ENCODE peak calls at places on chromosome X, in seven cellular contexts. T is right lobe of liver, S is dorsolateral prefrontal cortex, R is A549, K is tibial nerve, J is mesenchymal stem cell, X is PC-3. N is an unnamed sample.
A peak's percentile ranks its signal among the peaks of the same experiment; 100 is the strongest.

GRCh38 chrX:101785142-101785541 is 125.5 kb upstream of the ARMCX2 start:
- DNase-seq in X (no peak), K (no peak), J (no peak), T (no peak), R (no peak), S (no peak), N (no peak)

GRCh38 chrX:10387011-10387410 is 230.2 kb downstream of the CLCN4 start:
- DNase-seq in K (no peak), J (peak; percentile 46), R (peak; percentile 2), X (peak; percentile 75), T (no peak), S (no peak), N (peak; percentile 22)

GRCh38 chrX:41722816-41723215 is 1.2 kb upstream of the GPR82 start:
- DNase-seq in K (no peak), T (no peak), J (peak; percentile 39), X (no peak), R (no peak), S (no peak), N (no peak)

GRCh38 chrX:48794340-48794920 is 7.4 kb upstream of the HDAC6 start:
- DNase-seq in S (no peak), R (no peak), T (no peak), X (no peak), J (no peak), K (no peak), N (no peak)

GRCh38 chrX:74242050-74242449 is 61.9 kb upstream of the ZCCHC13 start:
- DNase-seq in K (no peak), S (no peak), X (peak; percentile 3), J (peak; percentile 83), R (no peak), T (no peak), N (no peak)

GRCh38 chrX:37603938-37604409 is 32.5 kb downstream of the LANCL3 start:
- DNase-seq in R (no peak), S (no peak), J (no peak), X (no peak), K (no peak), T (no peak), N (no peak)

GRCh38 chrX:151871244-151871643 is 41.4 kb upstream of the MAGEA4 start:
- DNase-seq in T (no peak), R (peak; percentile 50), S (no peak), X (peak; percentile 55), J (peak; percentile 28), K (no peak), N (peak; percentile 69)

GRCh38 chrX:109475174-109475891 is 6.6 kb downstream of the GUCY2F start:
- DNase-seq in X (peak; percentile 62), J (peak; percentile 46), T (peak; percentile 25), K (peak; percentile 30), R (peak; percentile 18), S (peak; percentile 62), N (no peak)

GRCh38 chrX:151825927-151826471 is 86.7 kb upstream of the MAGEA4 start:
- DNase-seq in J (peak; percentile 3), X (peak; percentile 22), S (no peak), K (peak; percentile 5), T (no peak), R (peak; percentile 31), N (peak; percentile 60)

GRCh38 chrX:65985922-65986588 is 53.8 kb downstream of the VSIG4 start:
- DNase-seq in S (no peak), K (peak; percentile 17), X (peak; percentile 80), R (peak; percentile 25), J (peak; percentile 57), T (peak; percentile 18), N (peak; percentile 55)

GRCh38 chrX:87397103-87397886 is 120.3 kb upstream of the KLHL4 start:
- DNase-seq in T (no peak), K (no peak), R (no peak), J (peak; percentile 33), S (no peak), X (peak; percentile 40), N (no peak)

GRCh38 chrX:49816435-49816834 is 12.7 kb upstream of the PAGE4 start:
- DNase-seq in X (no peak), K (no peak), R (no peak), S (no peak), J (no peak), T (no peak), N (no peak)

GRCh38 chrX:15678339-15678738 is 13.7 kb upstream of the CLTRN start:
- DNase-seq in T (no peak), J (no peak), S (no peak), K (no peak), X (no peak), R (no peak), N (no peak)

GRCh38 chrX:155094468-155095061 is 23.3 kb downstream of the BRCC3 start:
- DNase-seq in S (no peak), R (no peak), J (peak; percentile 43), X (peak; percentile 58), K (no peak), T (no peak), N (no peak)

GRCh38 chrX:153600032-153600373 is 1.1 kb upstream of the CCNQ start:
- DNase-seq in R (no peak), X (no peak), K (no peak), S (no peak), T (no peak), J (peak; percentile 9), N (no peak)

GRCh38 chrX:153646620-153647373 is at the start of gene DUSP9:
- DNase-seq in K (no peak), T (peak; percentile 32), J (peak; percentile 12), R (peak; percentile 69), X (peak; percentile 61), S (no peak), N (no peak)

GRCh38 chrX:48971325-48972213 is at the start of gene KCND1:
- DNase-seq in X (no peak), S (peak; percentile 44), T (no peak), J (peak; percentile 48), R (no peak), K (peak; percentile 15), N (no peak)

GRCh38 chrX:115679460-115679859 is 118.5 kb downstream of the PLS3 start:
- DNase-seq in J (peak; percentile 25), X (peak; percentile 56), T (no peak), K (no peak), S (no peak), R (peak; percentile 17), N (no peak)

GRCh38 chrX:47232803-47233332 is at the start of gene USP11:
- DNase-seq in K (no peak), R (peak; percentile 38), S (peak; percentile 54), X (peak; percentile 17), T (no peak), J (peak; percentile 56), N (no peak)

DNA sequence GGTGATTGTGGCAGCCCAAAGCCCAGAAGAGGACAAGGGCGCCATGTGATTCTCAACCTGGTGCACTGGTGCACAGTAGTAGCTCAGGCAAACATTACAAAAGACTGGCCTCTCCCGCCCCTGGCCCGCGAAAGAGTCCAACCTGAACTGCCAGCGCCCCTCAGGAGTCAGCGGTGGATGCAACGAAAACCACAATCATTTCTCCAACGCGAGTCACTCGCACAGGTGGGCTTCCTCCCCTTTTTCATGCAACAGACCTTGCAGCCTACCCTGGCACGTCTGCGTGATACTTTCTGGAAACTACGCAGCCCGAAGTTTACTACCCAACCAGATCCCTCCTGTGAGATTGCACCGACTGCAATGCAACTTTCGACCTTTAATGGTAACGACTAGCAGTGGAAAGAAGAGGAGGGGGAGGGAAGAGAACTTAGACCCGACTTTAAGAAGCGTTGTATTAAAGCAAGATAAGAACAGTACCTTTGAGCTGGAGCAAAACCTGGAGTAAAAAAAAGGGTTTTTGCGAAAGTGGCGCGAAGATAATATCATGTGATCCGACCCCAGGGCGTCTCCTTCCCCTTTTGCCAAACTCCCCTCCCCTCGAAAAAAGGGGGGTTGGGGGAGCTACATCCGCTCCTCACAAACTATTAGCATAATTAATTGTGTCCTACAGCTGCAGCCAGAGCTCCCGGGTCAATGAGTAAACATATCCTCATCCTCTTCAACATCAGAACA is 63.3 kb upstream of the CCDC160 start:
- DNase-seq in K (no peak), S (no peak), X (no peak), J (no peak), R (no peak), T (no peak), N (no peak)
- H3K27ac ChIP-seq in K (no peak overlapping the region), S (no peak overlapping the region), X (no peak overlapping the region), J (no peak overlapping the region), R (no peak overlapping the region), T (no peak overlapping the region), N (no peak overlapping the region)

GRCh38 chrX:149682031-149682430 is 29.8 kb upstream of the MAGEA11 start:
- DNase-seq in T (no peak), X (no peak), J (no peak), S (no peak), K (no peak), R (no peak), N (no peak)
- H3K27ac ChIP-seq in T (no peak overlapping the region), X (no peak overlapping the region), J (no peak overlapping the region), S (no peak overlapping the region), K (no peak overlapping the region), R (no peak overlapping the region), N (no peak overlapping the region)

DNA sequence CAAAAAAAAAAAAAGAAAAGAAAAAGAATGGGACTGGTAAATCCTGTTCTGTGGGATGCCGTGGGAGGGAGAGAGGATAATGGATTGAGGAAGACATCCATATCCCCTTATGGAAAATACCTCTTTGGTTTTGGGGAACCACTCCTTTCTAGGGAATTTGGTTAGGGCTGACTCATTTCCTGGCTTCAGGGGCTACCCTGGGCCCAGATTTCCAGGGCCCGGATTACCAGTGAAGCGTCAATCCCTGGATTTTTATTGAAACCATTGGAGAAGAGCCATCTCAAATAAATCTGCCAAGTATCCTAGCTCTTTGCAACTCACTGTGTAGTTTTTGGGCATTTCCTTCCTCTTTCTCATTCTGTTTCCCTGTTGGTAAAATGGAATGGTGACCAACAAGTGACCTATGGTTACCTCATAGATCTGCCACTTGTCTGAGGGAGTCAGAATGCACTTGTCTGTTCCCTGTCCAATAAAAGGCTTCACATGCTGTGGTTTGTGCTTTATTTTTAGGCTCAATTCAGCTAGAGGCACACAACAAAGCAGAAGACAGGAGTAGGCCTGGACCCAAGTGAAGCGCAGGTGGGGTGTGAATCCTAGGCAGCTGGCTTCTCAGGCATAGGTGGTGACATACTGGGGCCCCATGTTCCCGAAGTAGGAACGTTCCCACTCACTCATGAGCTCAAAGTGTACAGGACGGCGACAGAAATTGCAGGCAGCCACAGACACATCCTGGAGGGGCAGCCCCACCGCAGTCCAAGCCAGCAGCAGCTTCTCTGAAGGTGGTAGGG is 8.6 kb downstream of the APEX2 start:
- DNase-seq in X (peak; percentile 96), T (no peak), R (no peak), J (peak; percentile 24), K (no peak), S (peak; percentile 22), N (no peak)
- H3K27ac ChIP-seq in X (peak overlapping the region; percentile 100), T (no peak overlapping the region), R (peak overlapping the region; percentile 45), J (no peak overlapping the region), K (no peak overlapping the region), S (peak overlapping the region; percentile 2), N (peak overlapping the region; percentile 94)

DNA sequence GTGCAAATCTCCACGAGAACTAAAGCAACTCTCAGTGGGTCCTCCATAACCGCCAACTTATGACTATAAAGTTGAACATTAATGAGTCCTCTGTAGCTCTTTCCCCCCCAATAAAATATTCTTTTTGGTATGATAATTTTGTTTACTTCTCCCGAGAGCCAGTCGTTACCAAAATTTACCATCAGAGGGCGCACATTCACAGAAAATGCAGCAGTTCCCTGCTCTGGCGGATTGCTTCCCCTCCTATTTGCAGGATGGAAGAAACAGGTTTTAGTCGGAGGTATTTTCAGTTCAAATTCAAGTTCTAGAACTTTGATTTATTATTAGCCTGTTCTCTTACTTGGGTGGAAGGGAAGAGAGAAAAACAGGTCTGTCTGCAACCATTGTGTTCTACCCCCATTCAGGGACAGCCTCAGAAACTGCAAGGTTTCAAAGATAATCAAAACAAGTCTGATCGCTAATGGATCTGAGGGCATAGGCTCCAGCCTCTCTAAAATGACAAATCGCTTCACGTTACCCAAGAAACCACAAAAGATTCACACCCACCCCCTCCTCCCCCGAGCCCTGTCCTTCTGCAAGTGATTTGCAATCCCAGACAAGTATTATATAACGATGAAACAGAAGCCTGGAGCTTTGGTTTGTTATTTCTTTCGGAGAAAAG is 263.7 kb upstream of the RPS6KA3 start:
- DNase-seq in T (peak; percentile 23), S (peak; percentile 72), R (peak; percentile 41), X (peak; percentile 79), K (peak; percentile 81), J (peak; percentile 58), N (no peak)
- H3K27ac ChIP-seq in T (no peak overlapping the region), S (peak overlapping the region; percentile 74), R (peak overlapping the region; percentile 75), X (no peak overlapping the region), K (no peak overlapping the region), J (no peak overlapping the region), N (no peak overlapping the region)